ENCODE peak calls at places on chromosome 13, in four cellular contexts. I is H1, M is GM12878, J is HepG2. A is an unnamed sample. For H3K9me3, the result is how much of the 10 kb centered on the place peaks cover.

GRCh38 chr13:102825921-102826706 is 19.7 kb upstream of the ERCC5 start:
- DNase-seq in J (no peak), M (no peak), I (no peak), A (peak)

GRCh38 chr13:40666905-40667621 is 622 bp upstream of the FOXO1 start:
- DNase-seq in M (no peak), J (peak), I (no peak), A (no peak)

GRCh38 chr13:43915451-43915850 is 35.7 kb downstream of the LACC1 start:
- DNase-seq in M (no peak), J (no peak), I (no peak), A (no peak)

GRCh38 chr13:102235689-102236088 is 166.2 kb downstream of the FGF14 start:
- DNase-seq in I (no peak), J (no peak), M (no peak), A (no peak)

GRCh38 chr13:113879017-113879416 is 15.1 kb upstream of the GAS6 start:
- DNase-seq in M (no peak), J (no peak), I (no peak), A (no peak)

GRCh38 chr13:103236213-103236612 is 170.0 kb upstream of the SLC10A2 start:
- DNase-seq in J (no peak), I (no peak), M (no peak), A (no peak)

GRCh38 chr13:114339779-114340534 is 25.7 kb downstream of the CHAMP1 start:
- DNase-seq in J (peak), M (no peak), I (no peak), A (no peak)

GRCh38 chr13:109707044-109707794 is 79.2 kb downstream of the IRS2 start:
- DNase-seq in J (no peak), M (no peak), I (no peak), A (no peak)

GRCh38 chr13:58476176-58476575 is 844.6 kb downstream of the PCDH17 start:
- DNase-seq in J (no peak), M (no peak), I (peak), A (no peak)

GRCh38 chr13:74871671-74872070 is 610.3 kb downstream of the TBC1D4 start:
- DNase-seq in M (no peak), I (no peak), J (no peak), A (no peak)

GRCh38 chr13:75713852-75714251 is 77.7 kb downstream of the LMO7 start:
- DNase-seq in J (no peak), I (no peak), M (no peak), A (no peak)

GRCh38 chr13:98746968-98747367 is 5.5 kb downstream of the SLC15A1 start:
- DNase-seq in M (no peak), I (no peak), J (peak), A (no peak)

GRCh38 chr13:72696590-72696989 is 30.8 kb downstream of the MZT1 start:
- DNase-seq in I (no peak), M (no peak), J (no peak), A (no peak)
- TF ChIP-seq SUZ12 in I (no peak), M (no peak), J (no peak), A (no peak)

GRCh38 chr13:105177265-105177900 is 1358.1 kb downstream of the EFNB2 start:
- DNase-seq in J (no peak), I (no peak), M (no peak), A (no peak)
- TF ChIP-seq YY1 in J (no peak), I (no peak), M (no peak), A (no peak)

GRCh38 chr13:28685114-28685513 is 26.2 kb downstream of the POMP start:
- DNase-seq in J (no peak), I (no peak), M (no peak), A (no peak)

GRCh38 chr13:28684257-28684656 is 25.3 kb downstream of the POMP start:
- DNase-seq in J (peak), I (peak), M (no peak), A (peak)

GRCh38 chr13:28679628-28680027 is 20.7 kb downstream of the POMP start:
- DNase-seq in M (no peak), J (peak), I (no peak), A (no peak)

GRCh38 chr13:28678809-28679208 is 19.9 kb downstream of the POMP start:
- DNase-seq in J (no peak), I (no peak), M (no peak), A (no peak)

DNA sequence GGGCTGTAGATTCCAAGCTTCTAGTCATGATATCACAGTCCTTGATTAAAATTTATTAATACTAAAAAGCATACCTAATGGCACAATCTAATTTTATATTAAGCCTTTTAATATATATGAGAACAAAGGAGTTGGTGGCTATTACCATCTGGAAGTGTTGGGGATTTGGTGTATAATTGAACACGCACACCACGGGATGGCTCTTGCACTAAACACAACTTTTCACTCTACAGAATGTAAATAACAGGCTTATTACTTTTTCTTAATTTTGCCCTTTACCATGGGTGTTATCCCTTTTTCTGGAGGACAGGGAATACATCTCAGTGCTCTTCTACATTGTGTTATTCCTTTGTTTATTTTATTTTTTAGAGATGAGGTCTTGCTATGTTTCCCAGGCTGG is 21.6 kb downstream of the POMP start:
- DNase-seq in I (no peak), J (no peak), M (no peak), A (no peak)
- H3K9me3 ChIP-seq in I (under half), J (under half), M (under half), A (under half)

GRCh38 chr13:94825507-94825906 is 113.2 kb upstream of the SOX21 start:
- DNase-seq in I (peak), J (no peak), M (no peak), A (peak)

GRCh38 chr13:94824601-94825000 is 112.3 kb upstream of the SOX21 start:
- DNase-seq in M (no peak), J (no peak), I (no peak), A (no peak)

DNA sequence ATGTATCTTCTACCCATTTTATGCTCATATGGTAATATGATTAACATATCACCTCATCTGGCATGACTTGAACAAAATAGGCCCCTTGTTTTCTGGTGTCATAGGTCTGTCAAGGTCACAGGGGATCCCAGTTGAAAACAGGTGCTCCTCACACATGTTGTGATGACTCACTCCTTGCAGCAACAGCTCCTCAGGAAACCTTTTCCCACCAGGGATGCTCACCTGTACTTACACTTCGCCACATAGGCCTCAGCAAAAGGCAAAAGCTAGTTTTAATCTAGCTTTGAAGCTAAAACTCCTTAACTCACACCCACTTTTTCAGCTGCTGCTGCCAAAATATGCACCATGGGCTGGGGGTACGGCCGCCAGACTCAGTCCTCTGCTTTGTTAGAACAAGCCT is 110.0 kb upstream of the SOX21 start:
- DNase-seq in I (no peak), M (no peak), J (no peak), A (no peak)
- TF ChIP-seq SUZ12 in I (no peak), M (no peak), J (no peak), A (no peak)

GRCh38 chr13:41788552-41788951 is 172.4 kb downstream of the VWA8 start:
- DNase-seq in I (no peak), M (no peak), J (no peak), A (no peak)
- TF ChIP-seq YY1 in I (no peak), M (no peak), J (no peak), A (no peak)

GRCh38 chr13:46749951-46750350 is 47.0 kb downstream of the ESD start:
- DNase-seq in J (no peak), M (no peak), I (no peak), A (no peak)

GRCh38 chr13:46745062-46745461 is 51.9 kb downstream of the ESD start:
- DNase-seq in I (no peak), J (no peak), M (no peak), A (no peak)

GRCh38 chr13:46747031-46747820 is 49.7 kb downstream of the ESD start:
- DNase-seq in I (no peak), M (no peak), J (peak), A (no peak)

GRCh38 chr13:46751811-46752635 is 44.9 kb downstream of the ESD start:
- DNase-seq in M (peak), I (no peak), J (no peak), A (no peak)

GRCh38 chr13:46748300-46748699 is 48.7 kb downstream of the ESD start:
- DNase-seq in J (no peak), I (no peak), M (no peak), A (no peak)
- H3K9me3 ChIP-seq in J (under half), I (under half), M (under half), A (under half)

GRCh38 chr13:39330504-39330903 is 272.5 kb downstream of the LHFPL6 start:
- DNase-seq in J (no peak), M (no peak), I (no peak), A (no peak)

GRCh38 chr13:39324806-39325311 is 278.1 kb downstream of the LHFPL6 start:
- DNase-seq in J (no peak), M (no peak), I (no peak), A (no peak)

GRCh38 chr13:39326471-39326870 is 276.5 kb downstream of the LHFPL6 start:
- DNase-seq in M (no peak), I (no peak), J (no peak), A (no peak)

GRCh38 chr13:39329182-39329639 is 273.8 kb downstream of the LHFPL6 start:
- DNase-seq in J (no peak), I (peak), M (no peak), A (peak)

GRCh38 chr13:39327080-39327479 is 275.9 kb downstream of the LHFPL6 start:
- DNase-seq in I (no peak), M (no peak), J (no peak), A (no peak)
- TF ChIP-seq SUZ12 in I (no peak), M (no peak), J (no peak), A (no peak)

DNA sequence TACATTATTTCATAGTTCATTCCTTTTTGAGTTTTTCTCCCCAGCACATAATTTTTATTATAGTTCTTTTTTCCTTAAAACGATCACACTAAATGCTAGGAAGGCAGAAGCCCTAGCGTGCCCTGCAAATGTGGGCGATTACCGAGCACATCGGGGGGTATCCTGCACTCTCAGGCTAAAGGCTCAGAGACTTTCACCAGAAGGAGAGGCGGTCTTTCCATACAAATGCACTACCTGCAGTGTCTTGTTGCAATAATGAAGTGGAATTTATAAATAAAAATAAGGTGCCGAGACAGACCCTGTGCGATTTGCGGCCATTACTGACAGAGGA is 29.3 kb upstream of the SPACA7 start:
- DNase-seq in I (peak), J (no peak), M (no peak), A (peak)
- TF ChIP-seq YY1 in I (peak), J (no peak), M (no peak), A (no peak)

GRCh38 chr13:50452028-50452427 is 391.5 kb downstream of the DLEU7 start:
- DNase-seq in M (no peak), J (no peak), I (no peak), A (no peak)
- H3K9me3 ChIP-seq in M (under half), J (under half), I (under half), A (under half)

A was measured in NT2/D1.